ENCODE peak calls at places on chromosomes 4 and X, in five cellular contexts. O is heart left ventricle; K is CD8-positive, alpha-beta T cell; L is GM12865; H is CD8-positive, alpha-beta memory T cell. W is an unnamed sample.

GRCh38 chrX:35380808-35381700 is 417.1 kb upstream of the MAGEB16 start:
- DNase-seq in K (no peak), O (no peak), L (peak), H (no peak), W (no peak)

GRCh38 chr4:8215001-8215427 is 15.9 kb downstream of the SH3TC1 start:
- DNase-seq in L (no peak), O (peak), H (no peak), K (no peak), W (peak)

GRCh38 chrX:150508461-150509367 is 59.7 kb upstream of the MTM1 start:
- DNase-seq in H (no peak), K (no peak), L (no peak), O (peak), W (no peak)

GRCh38 chrX:17535229-17535628 is 160.2 kb downstream of the NHS start:
- DNase-seq in K (peak), L (peak), H (no peak), O (no peak), W (no peak)

GRCh38 chrX:135345328-135345645 is 36.0 kb downstream of the ETDC start:
- DNase-seq in L (no peak), O (peak), K (no peak), H (no peak), W (no peak)

GRCh38 chr4:5206391-5206790 is 155.1 kb downstream of the STK32B start:
- DNase-seq in O (no peak), L (no peak), H (no peak), K (no peak), W (no peak)

GRCh38 chr4:7451800-7452199 is 17.1 kb upstream of the PSAPL1 start:
- DNase-seq in K (no peak), O (no peak), H (no peak), L (no peak), W (no peak)

GRCh38 chr4:183403486-183403885 is 41.0 kb upstream of the CDKN2AIP start:
- DNase-seq in K (no peak), L (no peak), O (no peak), H (no peak), W (no peak)

GRCh38 chr4:73222466-73223257 is 35.9 kb downstream of the ANKRD17 start:
- DNase-seq in H (peak), K (peak), L (peak), O (no peak), W (no peak)

GRCh38 chr4:68906238-68907137 is 45.1 kb downstream of the UGT2A3 start:
- DNase-seq in H (no peak), L (no peak), K (no peak), O (no peak), W (no peak)
- H3K4me3 ChIP-seq in H (no peak), L (peak), K (no peak), O (peak), W (peak)

GRCh38 chr4:107845721-107846120 is 21.0 kb downstream of the SGMS2 start:
- DNase-seq in L (no peak), K (no peak), O (no peak), H (no peak), W (no peak)
- H3K4me3 ChIP-seq in L (no peak), K (no peak), O (no peak), H (no peak), W (no peak)

GRCh38 chrX:43885617-43886016 is 3.4 kb upstream of the MAOB start:
- DNase-seq in H (no peak), O (no peak), K (no peak), L (no peak), W (no peak)

GRCh38 chrX:43882294-43882681 is at the start of gene MAOB:
- DNase-seq in K (no peak), L (no peak), O (peak), H (no peak), W (peak)

GRCh38 chrX:43880439-43880838 is 1.8 kb downstream of the MAOB start:
- DNase-seq in L (no peak), K (no peak), H (no peak), O (no peak), W (no peak)

GRCh38 chrX:43878902-43879526 is 3.2 kb downstream of the MAOB start:
- DNase-seq in K (no peak), O (no peak), H (no peak), L (no peak), W (no peak)

DNA sequence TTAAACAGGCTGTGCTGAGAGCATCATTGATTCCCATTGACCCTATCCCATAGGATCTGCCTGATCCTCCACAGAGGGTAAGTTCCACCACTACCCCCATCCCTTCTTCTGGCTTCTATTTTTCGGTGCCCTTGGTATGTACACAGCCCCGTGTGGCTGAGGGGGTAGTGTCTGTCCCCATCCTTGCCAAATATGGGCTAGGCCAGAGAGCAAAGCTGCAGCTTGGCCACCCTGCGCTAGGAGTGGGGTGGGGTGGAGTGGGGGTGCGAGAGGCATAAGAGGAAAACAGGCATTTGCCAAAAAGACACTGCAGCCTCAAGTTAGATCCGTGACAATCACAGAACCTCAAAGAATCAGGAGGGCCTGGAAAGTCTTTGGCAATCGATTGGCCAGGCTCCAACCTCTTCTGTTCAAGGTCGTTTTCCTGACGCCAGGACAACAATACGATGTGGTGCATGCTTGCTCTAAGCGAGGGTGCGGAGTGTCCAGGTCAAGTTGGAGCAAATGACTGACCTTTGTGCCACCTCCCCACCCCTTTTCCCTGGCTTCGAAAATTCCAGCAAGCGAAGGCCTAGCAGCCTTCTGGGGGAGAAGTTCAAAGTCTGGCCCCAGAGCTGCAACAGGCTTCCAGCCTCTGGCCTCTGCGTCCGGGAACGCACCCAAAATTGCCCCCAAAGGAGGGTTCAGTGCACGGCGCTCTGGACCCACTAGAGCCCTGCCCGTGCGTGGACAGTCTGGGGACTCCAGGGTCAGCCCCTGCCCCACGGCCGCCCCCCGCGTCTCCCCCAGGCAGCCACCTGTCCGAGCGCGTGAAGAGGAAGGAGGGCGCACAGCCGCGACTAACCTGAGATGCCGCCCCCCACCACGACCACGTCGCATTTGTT is 598 bp downstream of the MAOB start:
- DNase-seq in H (no peak), O (no peak), L (no peak), K (no peak), W (no peak)
- H3K4me3 ChIP-seq in H (no peak), O (peak), L (no peak), K (no peak), W (peak)

GRCh38 chrX:55490121-55490520 is 473 bp upstream of the USP51 start:
- DNase-seq in H (no peak), L (no peak), K (no peak), O (no peak), W (no peak)
- H3K4me3 ChIP-seq in H (peak), L (peak), K (peak), O (peak), W (peak)